ENCODE peak calls at places on chromosomes 12 and 14, in four cellular contexts. K, N, E and Z are unnamed samples.

GRCh38 chr14:95479494-95479893 is 37.0 kb downstream of the SYNE3 start:
- DNase-seq in K (no peak), N (no peak), E (no peak), Z (no peak)

GRCh38 chr12:116812238-116812637 is 69.0 kb downstream of the HRK start:
- DNase-seq in K (no peak), N (no peak), E (no peak), Z (no peak)

GRCh38 chr12:67884596-67884995 is 104.7 kb upstream of the IFNG-AS1 start:
- DNase-seq in K (no peak), N (no peak), E (no peak), Z (no peak)

GRCh38 chr14:99749763-99750715 is 43.2 kb upstream of the EML1 start:
- DNase-seq in K (no peak), N (no peak), E (no peak), Z (no peak)

GRCh38 chr12:82910246-82910893 is 223.7 kb downstream of the TMTC2 start:
- DNase-seq in K (no peak), N (no peak), E (no peak), Z (no peak)

GRCh38 chr14:46902837-46903236 is 251.3 kb upstream of the RPL10L start:
- DNase-seq in K (no peak), N (no peak), E (no peak), Z (no peak)

GRCh38 chr12:118206107-118206412 is 70.1 kb downstream of the PEBP1 start:
- DNase-seq in K (no peak), N (no peak), E (no peak), Z (no peak)

GRCh38 chr14:89625208-89625987 is 208.4 kb upstream of the FOXN3 start:
- DNase-seq in K (peak; percentile 39), N (peak; percentile 90), E (no peak), Z (peak; percentile 60)

GRCh38 chr12:57236925-57237652 is 7.6 kb downstream of the SHMT2 start:
- DNase-seq in K (peak; percentile 74), N (no peak), E (no peak), Z (no peak)

GRCh38 chr12:46071769-46072624 is 81.6 kb upstream of the SCAF11 start:
- DNase-seq in K (peak; percentile 59), N (peak; percentile 56), E (peak; percentile 71), Z (peak; percentile 71)

GRCh38 chr12:110117948-110118685 is 6.0 kb upstream of the IFT81 start:
- DNase-seq in K (no peak), N (no peak), E (no peak), Z (no peak)

GRCh38 chr12:44507471-44507870 is 368.6 kb downstream of the NELL2 start:
- DNase-seq in K (no peak), N (no peak), E (no peak), Z (no peak)

GRCh38 chr14:92740440-92740839 is 8.0 kb downstream of the LGMN start:
- DNase-seq in K (no peak), N (no peak), E (no peak), Z (no peak)

GRCh38 chr12:74890237-74890599 is 319.4 kb downstream of the KCNC2 start:
- DNase-seq in K (no peak), N (no peak), E (peak; percentile 92), Z (peak; percentile 5)

GRCh38 chr14:53663709-53664108 is 292.9 kb downstream of the BMP4 start:
- DNase-seq in K (peak; percentile 19), N (no peak), E (peak; percentile 9), Z (no peak)

GRCh38 chr12:131093971-131094830 is 140.5 kb downstream of the ADGRD1 start:
- DNase-seq in K (peak; percentile 14), N (peak; percentile 6), E (no peak), Z (peak; percentile 1)

GRCh38 chr14:68843471-68844209 is 50.8 kb upstream of the ZFP36L1 start:
- DNase-seq in K (peak; percentile 78), N (peak; percentile 83), E (peak; percentile 57), Z (peak; percentile 81)

GRCh38 chr12:52436000-52436827 is 2.0 kb upstream of the KRT75 start:
- DNase-seq in K (no peak), N (no peak), E (peak; percentile 6), Z (no peak)

GRCh38 chr12:108302034-108302433 is 37.1 kb downstream of the CMKLR1 start:
- DNase-seq in K (no peak), N (no peak), E (no peak), Z (no peak)

GRCh38 chr14:33990790-33991189 is 39.9 kb upstream of the EGLN3 start:
- DNase-seq in K (no peak), N (no peak), E (no peak), Z (no peak)

GRCh38 chr12:1766110-1766509 is 54.3 kb upstream of the LRTM2 start:
- DNase-seq in K (no peak), N (no peak), E (no peak), Z (no peak)

GRCh38 chr12:186006-186625 is 27.8 kb downstream of the SLC6A12 start:
- DNase-seq in K (no peak), N (no peak), E (no peak), Z (no peak)

GRCh38 chr14:50906326-50906725 is 34.5 kb downstream of the ABHD12B start:
- DNase-seq in K (no peak), N (no peak), E (no peak), Z (no peak)

GRCh38 chr14:47235619-47236018 is 439.8 kb downstream of the MDGA2 start:
- DNase-seq in K (no peak), N (no peak), E (no peak), Z (no peak)

GRCh38 chr12:47903151-47903611 is 1.6 kb downstream of the VDR start:
- DNase-seq in K (no peak), N (no peak), E (peak; percentile 76), Z (peak; percentile 58)

GRCh38 chr12:47902131-47902639 is 2.6 kb downstream of the VDR start:
- DNase-seq in K (no peak), N (no peak), E (no peak), Z (no peak)

GRCh38 chr12:47905313-47905730 is 528 bp upstream of the VDR start:
- DNase-seq in K (peak; percentile 57), N (peak; percentile 65), E (no peak), Z (peak; percentile 88)

GRCh38 chr12:47904647-47905312 is at the start of gene VDR:
- DNase-seq in K (peak; percentile 65), N (peak; percentile 77), E (peak; percentile 65), Z (peak; percentile 85)

GRCh38 chr12:47903927-47904646 is 707 bp downstream of the VDR start:
- DNase-seq in K (peak; percentile 35), N (no peak), E (peak; percentile 82), Z (peak; percentile 39)
- TF ChIP-seq POLR2A in K (no peak), N (no peak), E (peak; percentile 29), Z (no peak)

DNA sequence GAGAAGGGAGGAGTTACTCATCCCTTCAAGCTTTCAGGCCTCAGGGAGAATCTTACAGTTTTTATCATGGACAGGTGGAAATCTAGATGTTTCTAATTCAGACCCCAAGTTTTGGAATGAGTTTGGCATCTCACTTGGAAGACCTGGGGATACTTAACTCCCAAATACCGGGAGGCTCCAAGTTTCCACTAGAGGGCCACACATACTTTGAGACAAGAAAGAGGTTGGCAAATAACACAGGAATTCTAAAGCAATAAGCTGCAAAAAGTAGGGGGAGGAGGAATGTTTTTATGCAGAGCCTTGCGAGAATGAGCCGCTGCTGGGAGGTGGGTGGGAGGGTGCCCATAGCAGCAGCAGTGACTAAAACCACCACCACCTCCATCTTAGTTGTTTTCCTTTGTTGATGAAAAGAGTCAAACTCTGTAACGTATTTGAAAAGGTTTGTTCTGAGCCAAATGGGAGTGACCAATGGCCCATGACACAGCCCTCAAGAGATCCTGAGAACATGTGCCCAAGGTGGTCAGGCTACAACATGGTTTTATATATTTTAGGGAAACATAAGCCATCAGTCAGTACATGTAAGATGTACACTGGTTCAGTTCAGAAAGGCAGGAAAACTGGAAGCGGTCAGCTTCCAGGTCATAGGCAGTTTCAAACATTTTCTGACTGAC is 34.2 kb upstream of the RNASE1 start:
- DNase-seq in K (no peak), N (no peak), E (peak; percentile 18), Z (no peak)
- TF ChIP-seq CTCF in K (peak; percentile 16), N (no peak), E (peak; percentile 29), Z (no peak)

DNA sequence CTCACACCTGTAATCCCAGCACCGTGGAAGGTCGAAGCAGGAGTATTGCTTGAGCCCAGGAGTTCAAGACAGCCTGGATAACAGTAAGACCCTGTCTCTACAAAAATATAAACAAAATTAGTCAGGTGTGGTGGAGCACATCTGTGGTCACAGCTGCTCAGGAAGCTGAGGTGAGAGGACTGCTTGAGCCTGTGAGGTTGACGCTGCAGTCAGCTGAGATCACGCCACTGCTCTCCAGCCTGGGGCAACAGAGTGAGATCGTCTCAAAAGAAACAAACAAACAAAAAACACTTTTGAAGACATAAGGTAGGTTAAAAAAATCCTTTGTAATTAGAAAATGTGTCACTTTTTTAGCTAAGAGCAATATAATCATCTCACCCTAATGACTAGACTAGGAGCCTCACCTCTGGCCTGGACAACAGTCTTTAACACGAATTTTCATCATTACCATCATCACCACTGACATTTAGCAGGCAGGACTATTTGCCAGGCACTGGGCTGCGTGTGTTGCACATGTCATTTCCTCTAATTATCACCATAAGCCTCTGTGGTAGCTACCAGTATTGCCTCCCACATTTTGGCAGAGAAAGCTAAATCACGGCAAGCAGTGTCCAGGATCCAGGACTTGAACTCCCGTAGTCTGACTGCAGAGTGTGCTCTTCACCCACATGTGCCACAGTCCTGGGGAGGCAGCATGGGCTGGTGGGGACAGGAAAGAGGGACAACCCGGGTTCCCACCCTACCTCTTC is 4.6 kb upstream of the SYCP3 start:
- DNase-seq in K (no peak), N (no peak), E (no peak), Z (peak; percentile 85)
- H3K4me1 ChIP-seq in K (peaks cover 6% of the 10 kb centered on the region), N (peaks cover 2% of the 10 kb centered on the region), E (no peaks in the 10 kb centered on the region), Z (peaks cover 21% of the 10 kb centered on the region)

DNA sequence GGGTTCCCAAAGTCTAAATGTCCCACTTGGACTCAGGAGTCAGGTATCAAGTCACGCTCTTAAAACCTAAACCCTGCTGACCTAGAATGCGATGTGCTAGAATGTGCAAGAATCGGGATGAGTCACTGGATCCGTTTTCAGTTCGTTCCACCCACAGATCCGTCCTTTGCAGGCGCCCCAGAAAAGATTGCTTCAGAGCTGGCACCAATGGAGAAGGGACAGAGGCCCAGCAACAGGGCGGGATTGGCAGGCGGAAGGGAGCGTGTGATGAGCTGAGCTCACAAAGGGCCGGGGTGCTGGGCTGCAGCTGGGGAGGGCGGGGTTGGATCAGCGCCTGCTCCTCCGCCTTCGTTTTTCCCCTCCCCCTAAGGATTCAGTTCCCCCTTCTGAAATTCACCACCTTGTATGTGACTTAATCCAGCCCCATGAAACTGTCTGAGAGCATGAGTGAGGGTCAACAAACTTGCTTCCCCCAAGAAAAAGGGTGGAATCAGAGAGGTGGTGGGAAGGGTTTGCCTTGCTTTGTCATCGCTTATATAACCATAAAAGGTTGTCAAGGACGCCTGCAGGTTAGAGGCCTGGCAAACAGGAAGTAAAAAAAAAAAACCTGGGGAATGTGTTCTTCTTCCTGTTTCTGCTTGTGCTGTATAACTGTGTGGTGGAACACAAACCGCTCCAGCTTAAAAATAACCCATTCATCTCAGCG is 2.8 kb upstream of the UBC start:
- DNase-seq in K (peak; percentile 98), N (peak; percentile 92), E (peak; percentile 100), Z (peak; percentile 98)
- TF ChIP-seq POLR2A in K (peak; percentile 67), N (peak; percentile 62), E (peak; percentile 57), Z (no peak)

DNA sequence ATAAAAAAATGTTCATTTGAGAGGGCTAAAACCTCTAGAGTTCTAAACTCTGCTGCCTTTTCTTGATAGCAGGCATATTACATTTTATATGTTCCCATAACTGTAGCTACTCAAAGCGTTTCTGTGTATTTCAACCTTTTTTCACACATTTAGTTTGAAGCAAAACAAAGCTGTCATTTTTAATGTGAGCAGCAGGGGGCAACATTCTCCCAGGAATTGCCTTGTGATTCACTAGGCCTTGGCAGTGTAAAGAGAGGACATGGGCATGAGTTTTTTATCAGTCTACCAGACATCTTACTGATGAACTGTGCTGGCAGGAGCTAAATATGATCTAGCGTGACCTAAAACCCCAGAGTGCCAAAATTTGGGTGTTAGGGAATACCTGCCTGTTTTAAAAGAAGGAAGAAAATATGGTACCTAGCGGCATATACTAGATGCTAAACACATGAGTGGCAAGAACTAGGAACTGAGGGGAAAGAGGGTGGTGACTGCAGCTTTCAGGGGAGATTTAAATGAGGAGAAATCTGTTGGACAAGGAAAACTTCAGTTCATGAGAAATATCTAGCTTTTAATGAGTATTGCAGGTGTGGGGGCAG is 65.3 kb downstream of the IFT43 start:
- DNase-seq in K (peak; percentile 44), N (peak; percentile 40), E (peak; percentile 65), Z (peak; percentile 51)
- TF ChIP-seq CTCF in K (peak; percentile 70), N (peak; percentile 63), E (peak; percentile 86), Z (peak; percentile 79)